ENCODE peak calls at places on chromosomes 16 and 17, in seven cellular contexts. N is MM.1S; B is CD8-positive, alpha-beta T cell; Q is neural progenitor cell; F is fibroblast of pulmonary artery; O is cardiac muscle cell; L is dorsolateral prefrontal cortex. I is an unnamed sample.
A peak's percentile ranks its signal among the peaks of the same experiment; 100 is the strongest.

GRCh38 chr17:38617074-38617860 is 11.5 kb upstream of the SRCIN1 start:
- DNase-seq in B (no peak), O (no peak), L (no peak), Q (no peak), F (no peak), N (no peak), I (no peak)

GRCh38 chr17:27530791-27531391 is 74.6 kb downstream of the KSR1 start:
- DNase-seq in L (no peak), F (peak; percentile 63), Q (no peak), N (no peak), O (no peak), B (no peak), I (no peak)

GRCh38 chr16:47144559-47144877 is 773 bp upstream of the NETO2 start:
- DNase-seq in Q (no peak), O (no peak), N (no peak), B (no peak), L (no peak), F (no peak), I (no peak)

GRCh38 chr16:68802190-68802589 is 41.1 kb upstream of the TANGO6 start:
- DNase-seq in F (peak; percentile 83), L (no peak), B (no peak), O (no peak), Q (no peak), N (no peak), I (no peak)

GRCh38 chr17:66255112-66255511 is 25.9 kb upstream of the APOH start:
- DNase-seq in B (peak; percentile 35), O (peak; percentile 73), Q (peak; percentile 73), N (peak; percentile 75), L (no peak), F (peak; percentile 90), I (peak; percentile 29)

GRCh38 chr17:32820440-32820839 is 56.5 kb downstream of the MYO1D start:
- DNase-seq in F (no peak), O (no peak), N (no peak), L (no peak), B (no peak), Q (no peak), I (no peak)

GRCh38 chr17:2716649-2717048 is 5.1 kb upstream of the CLUH start:
- DNase-seq in O (no peak), Q (no peak), L (no peak), N (no peak), B (no peak), F (no peak), I (no peak)

GRCh38 chr17:61402978-61403845 is 3.6 kb downstream of the TBX2 start:
- DNase-seq in L (no peak), O (peak; percentile 39), F (no peak), N (no peak), B (no peak), Q (peak; percentile 67), I (no peak)

GRCh38 chr16:55411231-55411630 is 67.8 kb upstream of the MMP2 start:
- DNase-seq in O (no peak), Q (peak; percentile 13), B (no peak), L (no peak), N (no peak), F (no peak), I (no peak)

GRCh38 chr16:81164481-81164880 is 68.3 kb upstream of the GCSH start:
- DNase-seq in L (no peak), O (no peak), Q (no peak), N (no peak), F (no peak), B (no peak), I (no peak)

GRCh38 chr16:1707193-1707790 is 1.3 kb downstream of the MAPK8IP3 start:
- DNase-seq in L (no peak), F (peak; percentile 37), Q (peak; percentile 48), O (peak; percentile 16), N (peak; percentile 19), B (peak; percentile 15), I (no peak)

GRCh38 chr16:11742041-11742535 is 569 bp downstream of the TXNDC11 start:
- DNase-seq in O (no peak), N (peak; percentile 33), Q (no peak), B (peak; percentile 41), L (no peak), F (no peak), I (no peak)

GRCh38 chr17:68909066-68909465 is 46.1 kb downstream of the ABCA8 start:
- DNase-seq in Q (no peak), O (no peak), F (peak; percentile 95), L (no peak), B (no peak), N (no peak), I (peak; percentile 31)

GRCh38 chr17:17075037-17075755 is 32.9 kb downstream of the MPRIP start:
- DNase-seq in N (no peak), O (peak; percentile 46), Q (no peak), F (peak; percentile 79), L (peak; percentile 16), B (no peak), I (peak; percentile 56)

GRCh38 chr16:29854520-29855100 is 8.4 kb downstream of the CDIPT start:
- DNase-seq in Q (no peak), B (no peak), L (no peak), F (no peak), N (no peak), O (no peak), I (no peak)

GRCh38 chr16:61179571-61179970 is 856.7 kb downstream of the CDH8 start:
- DNase-seq in O (no peak), F (no peak), L (no peak), Q (no peak), N (no peak), B (no peak), I (no peak)

GRCh38 chr16:66344533-66345145 is 21.9 kb upstream of the CDH5 start:
- DNase-seq in L (no peak), N (peak; percentile 40), B (peak; percentile 39), Q (peak; percentile 73), F (peak; percentile 67), O (peak; percentile 70), I (no peak)

GRCh38 chr16:86393907-86394626 is 116.3 kb upstream of the FOXF1 start:
- DNase-seq in O (no peak), N (no peak), L (no peak), Q (no peak), F (no peak), B (no peak), I (no peak)

GRCh38 chr17:82917656-82918345 is 78.0 kb upstream of the ZNF750 start:
- DNase-seq in B (peak; percentile 54), Q (peak; percentile 30), O (peak; percentile 30), L (no peak), N (no peak), F (peak; percentile 26), I (no peak)

GRCh38 chr16:85360323-85361277 is 248.3 kb upstream of the CIBAR2 start:
- DNase-seq in N (peak; percentile 50), Q (no peak), L (no peak), O (no peak), F (no peak), B (no peak), I (peak; percentile 82)

DNA sequence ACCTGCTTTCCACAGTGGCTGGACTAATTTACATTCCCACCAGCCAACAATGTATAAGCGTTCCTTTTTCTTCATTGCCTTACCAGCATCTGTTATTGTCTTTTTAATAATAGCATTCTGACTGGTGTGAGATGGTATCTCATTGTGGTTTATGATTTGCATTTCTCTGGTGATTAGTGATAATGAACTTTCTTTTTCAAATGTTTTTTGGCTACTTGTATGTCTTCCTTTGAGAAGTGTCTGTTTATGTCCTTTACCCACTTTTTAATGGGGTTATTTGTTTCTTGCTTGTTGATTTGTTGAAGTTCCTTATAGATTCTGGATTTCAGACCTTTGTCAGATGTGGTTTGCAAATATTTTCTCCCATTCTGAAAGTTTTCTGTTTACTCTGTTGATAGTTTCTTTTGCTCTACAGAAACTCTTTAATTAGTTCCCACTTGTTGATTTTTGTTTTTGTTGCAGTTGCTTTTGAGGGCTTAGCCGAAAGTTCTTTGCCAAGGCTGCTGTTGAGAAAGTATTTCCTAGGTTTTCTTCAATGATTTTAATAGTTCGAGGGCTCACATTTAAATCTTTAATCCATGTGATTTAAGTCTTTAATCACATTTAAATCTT is 26.8 kb downstream of the ITGAM start:
- DNase-seq in O (no peak), Q (no peak), L (no peak), F (no peak), N (no peak), B (no peak), I (no peak)
- H3K4me3 ChIP-seq in O (no peak overlapping the region), Q (no peak overlapping the region), L (no peak overlapping the region), F (no peak overlapping the region), N (no peak overlapping the region), B (no peak overlapping the region), I (no peak overlapping the region)

GRCh38 chr16:75238132-75238852 is 13.1 kb downstream of the BCAR1 start:
- DNase-seq in Q (peak; percentile 46), F (peak; percentile 85), O (peak; percentile 90), B (no peak), N (no peak), L (peak; percentile 72), I (peak; percentile 93)
- H3K4me3 ChIP-seq in Q (no peak overlapping the region), F (no peak overlapping the region), O (peak overlapping the region; percentile 1), B (no peak overlapping the region), N (no peak overlapping the region), L (peak overlapping the region; percentile 39), I (peak overlapping the region; percentile 25)

GRCh38 chr17:50290074-50290702 is 15.9 kb downstream of the TMEM92 start:
- DNase-seq in F (peak; percentile 99), O (no peak), N (no peak), L (no peak), Q (no peak), B (no peak), I (peak; percentile 55)

GRCh38 chr17:50292465-50292864 is 18.2 kb downstream of the TMEM92 start:
- DNase-seq in B (no peak), Q (no peak), O (no peak), N (no peak), F (no peak), L (no peak), I (no peak)

GRCh38 chr17:50285941-50286340 is 11.7 kb downstream of the TMEM92 start:
- DNase-seq in L (no peak), F (no peak), B (no peak), Q (no peak), N (no peak), O (no peak), I (no peak)

GRCh38 chr17:50288306-50288705 is 14.0 kb downstream of the TMEM92 start:
- DNase-seq in N (no peak), O (no peak), F (no peak), L (no peak), B (no peak), Q (no peak), I (no peak)

DNA sequence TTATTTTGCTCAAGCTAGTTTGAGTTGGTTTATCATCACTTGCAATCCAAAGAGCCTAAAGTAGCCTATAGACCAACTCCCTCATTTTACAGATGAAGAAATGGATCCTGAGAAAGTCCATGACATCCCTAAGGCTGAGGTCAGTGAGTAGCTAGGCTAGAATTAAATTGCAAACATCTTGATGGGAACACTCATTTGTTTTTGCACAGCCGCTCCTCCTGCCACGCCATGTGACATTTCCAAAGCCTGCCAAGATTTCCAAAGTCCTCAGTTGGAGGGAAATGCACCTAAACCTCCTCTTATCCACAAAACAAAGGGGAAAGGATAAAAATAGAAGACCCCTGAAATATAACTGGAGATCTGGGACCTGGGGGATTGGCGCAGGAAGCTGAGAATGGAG is 15.0 kb downstream of the TMEM92 start:
- DNase-seq in O (no peak), Q (no peak), B (no peak), L (no peak), F (peak; percentile 61), N (no peak), I (no peak)
- H3K4me3 ChIP-seq in O (no peak overlapping the region), Q (no peak overlapping the region), B (no peak overlapping the region), L (no peak overlapping the region), F (peak overlapping the region; percentile 38), N (no peak overlapping the region), I (no peak overlapping the region)

DNA sequence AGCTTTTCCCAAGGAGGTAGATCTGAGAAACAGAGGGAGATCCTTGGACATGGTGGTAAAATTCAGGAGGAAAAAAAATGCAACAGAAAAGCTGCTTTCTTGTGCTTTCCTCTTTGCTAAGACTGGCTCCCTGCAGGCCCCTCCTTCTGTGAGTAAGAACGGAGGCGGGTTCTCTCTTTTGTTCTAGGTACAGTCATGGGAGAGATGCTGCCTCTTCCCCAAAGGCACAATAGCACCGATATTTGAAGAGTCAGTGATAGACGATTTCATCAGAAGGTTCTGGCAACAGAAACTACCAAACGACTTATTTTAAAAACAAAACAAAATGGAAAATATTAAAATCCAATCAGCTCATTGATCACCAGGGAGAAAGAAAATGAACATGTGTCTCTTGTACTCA is 32.6 kb upstream of the KIFC3 start:
- DNase-seq in L (no peak), N (no peak), F (no peak), O (no peak), Q (peak; percentile 48), B (no peak), I (no peak)
- H3K4me3 ChIP-seq in L (no peak overlapping the region), N (no peak overlapping the region), F (no peak overlapping the region), O (no peak overlapping the region), Q (no peak overlapping the region), B (no peak overlapping the region), I (no peak overlapping the region)